ENCODE peak calls at places on chromosomes 11 and 22, in eight cellular contexts. One of them, this sample, is unnamed.

GRCh38 chr11:72140661-72141060 is 5.1 kb downstream of the FOLR3 start:
- DNase-seq in DND-41: no peak
- DNase-seq in uterus: no peak
- DNase-seq in astrocyte of the spinal cord: no peak
- DNase-seq in astrocyte of the cerebellum: no peak
- DNase-seq in choroid plexus epithelial cell: no peak
- DNase-seq in hepatocyte: no peak
- DNase-seq in fibroblast of lung: no peak
- DNase-seq in this sample: no peak

GRCh38 chr11:50174189-50174588 is 141.5 kb downstream of the OR4C45 start:
- DNase-seq in DND-41: no peak
- DNase-seq in uterus: no peak
- DNase-seq in astrocyte of the spinal cord: no peak
- DNase-seq in astrocyte of the cerebellum: no peak
- DNase-seq in choroid plexus epithelial cell: peak; percentile 9
- DNase-seq in hepatocyte: no peak
- DNase-seq in fibroblast of lung: no peak
- DNase-seq in this sample: no peak

GRCh38 chr11:89491141-89491690 is at the start of gene NOX4:
- DNase-seq in DND-41: no peak
- DNase-seq in uterus: peak; percentile 54
- DNase-seq in astrocyte of the spinal cord: peak; percentile 76
- DNase-seq in astrocyte of the cerebellum: no peak
- DNase-seq in choroid plexus epithelial cell: peak; percentile 67
- DNase-seq in hepatocyte: peak; percentile 77
- DNase-seq in fibroblast of lung: peak; percentile 43
- DNase-seq in this sample: no peak

GRCh38 chr11:37613031-37613430 is 1015.0 kb upstream of the RAG2 start:
- DNase-seq in DND-41: no peak
- DNase-seq in uterus: no peak
- DNase-seq in astrocyte of the spinal cord: no peak
- DNase-seq in astrocyte of the cerebellum: no peak
- DNase-seq in choroid plexus epithelial cell: no peak
- DNase-seq in hepatocyte: no peak
- DNase-seq in fibroblast of lung: no peak
- DNase-seq in this sample: no peak

GRCh38 chr11:27248430-27249207 is 114.4 kb downstream of the CCDC34 start:
- DNase-seq in DND-41: no peak
- DNase-seq in uterus: no peak
- DNase-seq in astrocyte of the spinal cord: no peak
- DNase-seq in astrocyte of the cerebellum: peak; percentile 41
- DNase-seq in choroid plexus epithelial cell: peak; percentile 33
- DNase-seq in hepatocyte: no peak
- DNase-seq in fibroblast of lung: no peak
- DNase-seq in this sample: no peak

GRCh38 chr11:94151903-94152677 is 23.4 kb downstream of the PANX1 start:
- DNase-seq in DND-41: no peak
- DNase-seq in uterus: no peak
- DNase-seq in astrocyte of the spinal cord: peak; percentile 83
- DNase-seq in astrocyte of the cerebellum: no peak
- DNase-seq in choroid plexus epithelial cell: peak; percentile 68
- DNase-seq in hepatocyte: peak; percentile 84
- DNase-seq in fibroblast of lung: peak; percentile 76
- DNase-seq in this sample: no peak

GRCh38 chr22:20130739-20131592 is 638 bp upstream of the ZDHHC8 start:
- DNase-seq in DND-41: peak; percentile 85
- DNase-seq in uterus: peak; percentile 83
- DNase-seq in astrocyte of the spinal cord: peak; percentile 84
- DNase-seq in astrocyte of the cerebellum: peak; percentile 49
- DNase-seq in choroid plexus epithelial cell: peak; percentile 83
- DNase-seq in hepatocyte: peak; percentile 90
- DNase-seq in fibroblast of lung: peak; percentile 65
- DNase-seq in this sample: peak; percentile 66

GRCh38 chr11:103807806-103808205 is 228.6 kb upstream of the DDI1 start:
- DNase-seq in DND-41: no peak
- DNase-seq in uterus: no peak
- DNase-seq in astrocyte of the spinal cord: peak; percentile 54
- DNase-seq in astrocyte of the cerebellum: no peak
- DNase-seq in choroid plexus epithelial cell: peak; percentile 55
- DNase-seq in hepatocyte: no peak
- DNase-seq in fibroblast of lung: no peak
- DNase-seq in this sample: no peak

GRCh38 chr22:30304495-30305244 is 15.4 kb upstream of the CASTOR1 start:
- DNase-seq in DND-41: no peak
- DNase-seq in uterus: peak; percentile 46
- DNase-seq in astrocyte of the spinal cord: no peak
- DNase-seq in astrocyte of the cerebellum: no peak
- DNase-seq in choroid plexus epithelial cell: no peak
- DNase-seq in hepatocyte: no peak
- DNase-seq in fibroblast of lung: no peak
- DNase-seq in this sample: no peak

GRCh38 chr22:20551805-20552449 is 44.5 kb downstream of the MED15 start:
- DNase-seq in DND-41: no peak
- DNase-seq in uterus: peak; percentile 43
- DNase-seq in astrocyte of the spinal cord: no peak
- DNase-seq in astrocyte of the cerebellum: no peak
- DNase-seq in choroid plexus epithelial cell: peak; percentile 55
- DNase-seq in hepatocyte: no peak
- DNase-seq in fibroblast of lung: no peak
- DNase-seq in this sample: no peak

GRCh38 chr11:100445231-100445735 is 241.8 kb upstream of the ARHGAP42 start:
- DNase-seq in DND-41: no peak
- DNase-seq in uterus: no peak
- DNase-seq in astrocyte of the spinal cord: peak; percentile 63
- DNase-seq in astrocyte of the cerebellum: peak; percentile 85
- DNase-seq in choroid plexus epithelial cell: peak; percentile 70
- DNase-seq in hepatocyte: no peak
- DNase-seq in fibroblast of lung: no peak
- DNase-seq in this sample: no peak

GRCh38 chr11:23423119-23423518 is 562.8 kb upstream of the CCDC179 start:
- DNase-seq in DND-41: no peak
- DNase-seq in uterus: no peak
- DNase-seq in astrocyte of the spinal cord: peak; percentile 22
- DNase-seq in astrocyte of the cerebellum: peak; percentile 4
- DNase-seq in choroid plexus epithelial cell: peak; percentile 30
- DNase-seq in hepatocyte: no peak
- DNase-seq in fibroblast of lung: peak; percentile 36
- DNase-seq in this sample: no peak

GRCh38 chr11:8389034-8389996 is 125.6 kb upstream of the LMO1 start:
- DNase-seq in DND-41: no peak
- DNase-seq in uterus: no peak
- DNase-seq in astrocyte of the spinal cord: peak; percentile 37
- DNase-seq in astrocyte of the cerebellum: peak; percentile 24
- DNase-seq in choroid plexus epithelial cell: peak; percentile 24
- DNase-seq in hepatocyte: peak; percentile 11
- DNase-seq in fibroblast of lung: peak; percentile 13
- DNase-seq in this sample: no peak

GRCh38 chr22:38006906-38007305 is 22.6 kb upstream of the SOX10 start:
- DNase-seq in DND-41: no peak
- DNase-seq in uterus: no peak
- DNase-seq in astrocyte of the spinal cord: no peak
- DNase-seq in astrocyte of the cerebellum: no peak
- DNase-seq in choroid plexus epithelial cell: no peak
- DNase-seq in hepatocyte: no peak
- DNase-seq in fibroblast of lung: no peak
- DNase-seq in this sample: no peak

GRCh38 chr22:28112130-28112529 is 193.1 kb upstream of the PITPNB start:
- DNase-seq in DND-41: no peak
- DNase-seq in uterus: no peak
- DNase-seq in astrocyte of the spinal cord: no peak
- DNase-seq in astrocyte of the cerebellum: no peak
- DNase-seq in choroid plexus epithelial cell: no peak
- DNase-seq in hepatocyte: no peak
- DNase-seq in fibroblast of lung: no peak
- DNase-seq in this sample: no peak

GRCh38 chr11:112652786-112653390 is 308.3 kb upstream of the NCAM1 start:
- DNase-seq in DND-41: no peak
- DNase-seq in uterus: no peak
- DNase-seq in astrocyte of the spinal cord: peak; percentile 70
- DNase-seq in astrocyte of the cerebellum: peak; percentile 45
- DNase-seq in choroid plexus epithelial cell: peak; percentile 74
- DNase-seq in hepatocyte: no peak
- DNase-seq in fibroblast of lung: peak; percentile 21
- DNase-seq in this sample: peak; percentile 23

GRCh38 chr11:3642071-3642951 is 519 bp upstream of the ART5 start:
- DNase-seq in DND-41: no peak
- DNase-seq in uterus: peak; percentile 83
- DNase-seq in astrocyte of the spinal cord: peak; percentile 79
- DNase-seq in astrocyte of the cerebellum: peak; percentile 38
- DNase-seq in choroid plexus epithelial cell: peak; percentile 85
- DNase-seq in hepatocyte: peak; percentile 95
- DNase-seq in fibroblast of lung: peak; percentile 63
- DNase-seq in this sample: peak; percentile 68

DNA sequence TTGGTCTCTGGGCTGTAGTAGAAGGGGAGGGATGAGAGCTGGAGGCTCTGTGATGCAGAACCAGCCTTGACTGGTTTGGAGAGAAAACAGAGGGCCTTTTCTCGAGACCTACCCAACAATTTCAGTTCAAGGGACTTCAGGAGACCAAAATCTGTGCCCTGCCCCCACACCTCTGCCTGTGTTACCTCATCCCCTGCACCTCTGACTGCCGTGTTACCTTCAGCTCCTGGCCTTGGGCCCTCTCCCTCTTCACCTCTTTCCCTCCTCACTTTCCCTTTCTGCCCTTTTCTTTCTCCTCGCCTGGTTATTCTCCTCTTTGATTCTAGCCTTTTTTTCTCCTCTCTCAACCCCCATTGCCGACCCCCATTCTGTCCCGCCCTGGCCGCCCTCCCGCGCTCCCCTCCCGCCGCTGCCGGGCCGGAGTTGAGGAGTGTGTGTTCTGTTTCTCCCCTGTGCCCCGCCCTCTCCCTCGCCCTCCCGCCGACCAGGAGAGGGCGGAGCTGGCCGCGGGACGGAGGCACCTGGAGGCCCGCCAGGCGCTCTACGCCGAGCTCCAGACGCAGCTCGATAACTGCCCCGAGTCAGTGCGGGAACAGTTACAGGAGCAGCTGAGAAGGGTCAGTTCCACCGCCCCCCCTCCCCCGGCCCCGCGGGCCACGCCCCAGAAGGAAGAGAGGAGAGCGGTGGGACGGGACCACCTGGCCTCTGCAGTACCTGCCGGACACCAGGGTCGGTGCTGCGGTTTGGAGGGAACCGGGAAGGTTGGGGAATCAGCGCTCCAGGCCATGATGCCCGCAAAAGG is 27.2 kb downstream of the PHLDB1 start:
- DNase-seq in DND-41: no peak
- DNase-seq in uterus: peak; percentile 82
- DNase-seq in astrocyte of the spinal cord: peak; percentile 76
- DNase-seq in astrocyte of the cerebellum: peak; percentile 39
- DNase-seq in choroid plexus epithelial cell: peak; percentile 78
- DNase-seq in hepatocyte: peak; percentile 92
- DNase-seq in fibroblast of lung: peak; percentile 78
- DNase-seq in this sample: peak; percentile 91
- TF ChIP-seq CTCF in DND-41: no peak
- TF ChIP-seq CTCF in uterus: peak; percentile 17
- TF ChIP-seq CTCF in astrocyte of the spinal cord: peak; percentile 15
- TF ChIP-seq CTCF in astrocyte of the cerebellum: no peak
- TF ChIP-seq CTCF in choroid plexus epithelial cell: no peak
- TF ChIP-seq CTCF in hepatocyte: peak; percentile 25
- TF ChIP-seq CTCF in fibroblast of lung: no peak
- TF ChIP-seq CTCF in this sample: no peak

DNA sequence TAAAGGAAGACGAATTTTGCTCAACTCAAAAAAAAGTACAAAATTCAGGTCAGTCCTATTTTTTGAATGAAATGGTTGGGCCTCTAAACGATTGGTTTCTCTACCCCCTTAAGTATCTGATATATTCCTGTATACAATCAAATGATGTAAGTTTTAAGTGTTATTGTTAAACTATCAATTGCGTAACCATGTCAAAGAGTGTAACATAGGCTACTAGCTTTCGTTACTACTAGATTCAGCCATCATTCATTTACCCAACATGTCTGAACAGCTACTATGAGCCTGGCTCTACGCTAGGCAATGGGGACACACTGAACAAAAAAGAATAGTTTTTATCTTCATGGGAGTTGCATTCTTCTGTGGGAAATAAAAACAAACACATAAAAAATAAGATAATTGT is 3.3 kb downstream of the RAB6A start:
- DNase-seq in DND-41: no peak
- DNase-seq in uterus: no peak
- DNase-seq in astrocyte of the spinal cord: no peak
- DNase-seq in astrocyte of the cerebellum: no peak
- DNase-seq in choroid plexus epithelial cell: no peak
- DNase-seq in hepatocyte: no peak
- DNase-seq in fibroblast of lung: peak; percentile 53
- DNase-seq in this sample: no peak
- H3K4me3 ChIP-seq in DND-41: no peak overlapping the region
- H3K4me3 ChIP-seq in uterus: no peak overlapping the region
- H3K4me3 ChIP-seq in astrocyte of the spinal cord: no peak overlapping the region
- H3K4me3 ChIP-seq in astrocyte of the cerebellum: no peak overlapping the region
- H3K4me3 ChIP-seq in choroid plexus epithelial cell: no peak overlapping the region
- H3K4me3 ChIP-seq in hepatocyte: no peak overlapping the region
- H3K4me3 ChIP-seq in fibroblast of lung: no peak overlapping the region
- H3K4me3 ChIP-seq in this sample: no peak overlapping the region

GRCh38 chr11:33172345-33172744 is 11.1 kb upstream of the CSTF3 start:
- DNase-seq in DND-41: no peak
- DNase-seq in uterus: no peak
- DNase-seq in astrocyte of the spinal cord: no peak
- DNase-seq in astrocyte of the cerebellum: no peak
- DNase-seq in choroid plexus epithelial cell: no peak
- DNase-seq in hepatocyte: no peak
- DNase-seq in fibroblast of lung: no peak
- DNase-seq in this sample: no peak
- TF ChIP-seq CTCF in DND-41: no peak
- TF ChIP-seq CTCF in uterus: no peak
- TF ChIP-seq CTCF in astrocyte of the spinal cord: no peak
- TF ChIP-seq CTCF in astrocyte of the cerebellum: no peak
- TF ChIP-seq CTCF in choroid plexus epithelial cell: no peak
- TF ChIP-seq CTCF in hepatocyte: no peak
- TF ChIP-seq CTCF in fibroblast of lung: no peak
- TF ChIP-seq CTCF in this sample: no peak

GRCh38 chr22:46108564-46109473 is 41.5 kb upstream of the PPARA start:
- DNase-seq in DND-41: no peak
- DNase-seq in uterus: peak; percentile 75
- DNase-seq in astrocyte of the spinal cord: no peak
- DNase-seq in astrocyte of the cerebellum: no peak
- DNase-seq in choroid plexus epithelial cell: peak; percentile 42
- DNase-seq in hepatocyte: peak; percentile 56
- DNase-seq in fibroblast of lung: no peak
- DNase-seq in this sample: no peak

GRCh38 chr22:46107089-46107664 is 43.1 kb upstream of the PPARA start:
- DNase-seq in DND-41: no peak
- DNase-seq in uterus: peak; percentile 68
- DNase-seq in astrocyte of the spinal cord: no peak
- DNase-seq in astrocyte of the cerebellum: no peak
- DNase-seq in choroid plexus epithelial cell: no peak
- DNase-seq in hepatocyte: no peak
- DNase-seq in fibroblast of lung: no peak
- DNase-seq in this sample: no peak

GRCh38 chr22:46109474-46110003 is 40.8 kb upstream of the PPARA start:
- DNase-seq in DND-41: no peak
- DNase-seq in uterus: peak; percentile 40
- DNase-seq in astrocyte of the spinal cord: no peak
- DNase-seq in astrocyte of the cerebellum: no peak
- DNase-seq in choroid plexus epithelial cell: no peak
- DNase-seq in hepatocyte: no peak
- DNase-seq in fibroblast of lung: no peak
- DNase-seq in this sample: no peak

GRCh38 chr22:46106279-46107022 is 43.9 kb upstream of the PPARA start:
- DNase-seq in DND-41: no peak
- DNase-seq in uterus: peak; percentile 42
- DNase-seq in astrocyte of the spinal cord: no peak
- DNase-seq in astrocyte of the cerebellum: no peak
- DNase-seq in choroid plexus epithelial cell: no peak
- DNase-seq in hepatocyte: no peak
- DNase-seq in fibroblast of lung: no peak
- DNase-seq in this sample: no peak

GRCh38 chr22:46107753-46108563 is 42.4 kb upstream of the PPARA start:
- DNase-seq in DND-41: no peak
- DNase-seq in uterus: peak; percentile 64
- DNase-seq in astrocyte of the spinal cord: no peak
- DNase-seq in astrocyte of the cerebellum: no peak
- DNase-seq in choroid plexus epithelial cell: no peak
- DNase-seq in hepatocyte: no peak
- DNase-seq in fibroblast of lung: no peak
- DNase-seq in this sample: no peak
- H3K4me3 ChIP-seq in DND-41: no peak overlapping the region
- H3K4me3 ChIP-seq in uterus: no peak overlapping the region
- H3K4me3 ChIP-seq in astrocyte of the spinal cord: no peak overlapping the region
- H3K4me3 ChIP-seq in astrocyte of the cerebellum: no peak overlapping the region
- H3K4me3 ChIP-seq in choroid plexus epithelial cell: no peak overlapping the region
- H3K4me3 ChIP-seq in hepatocyte: no peak overlapping the region
- H3K4me3 ChIP-seq in fibroblast of lung: no peak overlapping the region
- H3K4me3 ChIP-seq in this sample: no peak overlapping the region